ENCODE peak calls at places on chromosomes 11 and 22, in eight cellular contexts. X, P, M, I, S, Q, H and Y are unnamed samples.

GRCh38 chr22:39325392-39325932 is 6.0 kb upstream of the RPL3 start:
- DNase-seq in X (no peak), P (peak), M (peak), I (no peak), S (no peak), Q (no peak), H (peak), Y (no peak)

GRCh38 chr22:41217553-41218157 is 12.5 kb downstream of the L3MBTL2 start:
- DNase-seq in X (no peak), P (peak), M (peak), I (no peak), S (peak), Q (no peak), H (peak), Y (no peak)

GRCh38 chr11:123173040-123173855 is 21.8 kb downstream of the CLMP start:
- DNase-seq in X (no peak), P (peak), M (peak), I (no peak), S (peak), Q (no peak), H (peak), Y (no peak)

GRCh38 chr11:12213920-12214319 is 103.5 kb downstream of the MICAL2 start:
- DNase-seq in X (no peak), P (peak), M (no peak), I (no peak), S (peak), Q (no peak), H (peak), Y (no peak)

GRCh38 chr11:119206512-119207299 is 567 bp downstream of the CBL start:
- DNase-seq in X (peak), P (peak), M (peak), I (peak), S (peak), Q (no peak), H (peak), Y (no peak)

GRCh38 chr11:41527530-41527929 is 68.1 kb upstream of the LRRC4C start:
- DNase-seq in X (no peak), P (no peak), M (no peak), I (no peak), S (no peak), Q (no peak), H (no peak), Y (no peak)

GRCh38 chr11:109864161-109864661 is 229.0 kb upstream of the ZC3H12C start:
- DNase-seq in X (no peak), P (no peak), M (no peak), I (no peak), S (no peak), Q (no peak), H (peak), Y (no peak)

GRCh38 chr11:13016415-13016814 is 7.3 kb downstream of the RASSF10 start:
- DNase-seq in X (no peak), P (peak), M (no peak), I (no peak), S (peak), Q (peak), H (peak), Y (no peak)

GRCh38 chr11:37533830-37534229 is 935.8 kb upstream of the RAG2 start:
- DNase-seq in X (no peak), P (no peak), M (no peak), I (no peak), S (no peak), Q (no peak), H (peak), Y (no peak)

GRCh38 chr22:43200031-43200430 is 13.1 kb upstream of the TTLL12 start:
- DNase-seq in X (no peak), P (no peak), M (no peak), I (no peak), S (no peak), Q (no peak), H (no peak), Y (no peak)

GRCh38 chr11:61766353-61766841 is 14.0 kb downstream of the MYRF start:
- DNase-seq in X (no peak), P (peak), M (no peak), I (no peak), S (no peak), Q (peak), H (no peak), Y (no peak)

GRCh38 chr22:26985217-26985616 is 327.8 kb downstream of the MIAT start:
- DNase-seq in X (no peak), P (no peak), M (no peak), I (no peak), S (no peak), Q (no peak), H (no peak), Y (no peak)

GRCh38 chr11:14860511-14860910 is 31.5 kb downstream of the CYP2R1 start:
- DNase-seq in X (no peak), P (no peak), M (no peak), I (no peak), S (no peak), Q (no peak), H (no peak), Y (no peak)

GRCh38 chr22:50056214-50056972 is 1.7 kb downstream of the TTLL8 start:
- DNase-seq in X (no peak), P (no peak), M (no peak), I (no peak), S (no peak), Q (no peak), H (no peak), Y (no peak)

GRCh38 chr22:20131593-20131855 is at the start of gene ZDHHC8:
- DNase-seq in X (no peak), P (no peak), M (peak), I (peak), S (no peak), Q (no peak), H (peak), Y (no peak)

GRCh38 chr11:76666408-76666807 is 4.1 kb downstream of the LRRC32 start:
- DNase-seq in X (no peak), P (no peak), M (peak), I (no peak), S (no peak), Q (no peak), H (no peak), Y (no peak)

GRCh38 chr22:21865041-21865440 is 2.4 kb downstream of the MAPK1 start:
- DNase-seq in X (no peak), P (peak), M (peak), I (no peak), S (peak), Q (no peak), H (peak), Y (no peak)

GRCh38 chr11:22898036-22898435 is 37.8 kb upstream of the CCDC179 start:
- DNase-seq in X (no peak), P (peak), M (no peak), I (no peak), S (peak), Q (no peak), H (no peak), Y (no peak)

GRCh38 chr11:75275581-75275980 is 35.0 kb downstream of the TPBGL start:
- DNase-seq in X (no peak), P (no peak), M (no peak), I (peak), S (no peak), Q (no peak), H (no peak), Y (peak)

GRCh38 chr11:64990222-64990918 is 6.4 kb downstream of the BATF2 start:
- DNase-seq in X (no peak), P (peak), M (peak), I (no peak), S (no peak), Q (no peak), H (peak), Y (no peak)

GRCh38 chr11:28040384-28040783 is 67.6 kb downstream of the KIF18A start:
- DNase-seq in X (no peak), P (no peak), M (no peak), I (no peak), S (no peak), Q (no peak), H (no peak), Y (no peak)

GRCh38 chr11:129376658-129377341 is 1.2 kb downstream of the BARX2 start:
- DNase-seq in X (no peak), P (no peak), M (no peak), I (no peak), S (no peak), Q (no peak), H (no peak), Y (no peak)

GRCh38 chr22:33088418-33088817 is 30.2 kb upstream of the SYN3 start:
- DNase-seq in X (no peak), P (no peak), M (no peak), I (no peak), S (no peak), Q (no peak), H (no peak), Y (no peak)

GRCh38 chr22:37716708-37717107 is 19.9 kb downstream of the TRIOBP start:
- DNase-seq in X (no peak), P (peak), M (peak), I (no peak), S (peak), Q (no peak), H (peak), Y (no peak)

GRCh38 chr11:66112640-66113098 is 42.6 kb downstream of the PACS1 start:
- DNase-seq in X (no peak), P (peak), M (peak), I (no peak), S (peak), Q (no peak), H (peak), Y (no peak)